ENCODE peak calls at places on chromosome 9, in six cellular contexts. One of them, this sample, is unnamed.
A peak's percentile ranks its signal among the peaks of the same experiment; 100 is the strongest.

GRCh38 chr9:89387970-89388867 is 69.9 kb downstream of the SECISBP2 start:
- DNase-seq in K562: no peak
- DNase-seq in A549: peak; percentile 23
- DNase-seq in HepG2: peak; percentile 65
- DNase-seq in GM12878: no peak
- DNase-seq in H1: no peak
- DNase-seq in this sample: no peak

GRCh38 chr9:131179561-131180219 is 54.3 kb downstream of the NUP214 start:
- DNase-seq in GM12878: peak; percentile 28
- DNase-seq in HepG2: no peak
- DNase-seq in A549: no peak
- DNase-seq in K562: no peak
- DNase-seq in H1: no peak
- DNase-seq in this sample: no peak

GRCh38 chr9:92455217-92455616 is 27.1 kb downstream of the ASPN start:
- DNase-seq in A549: peak; percentile 25
- DNase-seq in HepG2: peak; percentile 20
- DNase-seq in H1: no peak
- DNase-seq in GM12878: no peak
- DNase-seq in K562: peak; percentile 30
- DNase-seq in this sample: no peak

GRCh38 chr9:133953621-133953975 is 38.5 kb downstream of the VAV2 start:
- DNase-seq in GM12878: no peak
- DNase-seq in A549: no peak
- DNase-seq in HepG2: no peak
- DNase-seq in H1: no peak
- DNase-seq in K562: no peak
- DNase-seq in this sample: no peak

GRCh38 chr9:35789541-35789940 is 1.9 kb upstream of the NPR2 start:
- DNase-seq in HepG2: no peak
- DNase-seq in K562: no peak
- DNase-seq in H1: no peak
- DNase-seq in GM12878: no peak
- DNase-seq in A549: no peak
- DNase-seq in this sample: no peak

GRCh38 chr9:35660966-35661413 is 2.9 kb downstream of the CCDC107 start:
- DNase-seq in GM12878: no peak
- DNase-seq in A549: peak; percentile 68
- DNase-seq in HepG2: peak; percentile 54
- DNase-seq in K562: peak; percentile 41
- DNase-seq in H1: no peak
- DNase-seq in this sample: no peak

GRCh38 chr9:14144215-14144614 is 169.7 kb downstream of the NFIB start:
- DNase-seq in K562: no peak
- DNase-seq in H1: no peak
- DNase-seq in A549: no peak
- DNase-seq in HepG2: no peak
- DNase-seq in GM12878: no peak
- DNase-seq in this sample: no peak

GRCh38 chr9:128689293-128689770 is 310 bp downstream of the SET start:
- DNase-seq in H1: no peak
- DNase-seq in HepG2: no peak
- DNase-seq in A549: peak; percentile 70
- DNase-seq in K562: no peak
- DNase-seq in GM12878: no peak
- DNase-seq in this sample: peak; percentile 81

GRCh38 chr9:10127867-10128266 is 484.9 kb downstream of the PTPRD start:
- DNase-seq in GM12878: no peak
- DNase-seq in A549: no peak
- DNase-seq in H1: no peak
- DNase-seq in K562: no peak
- DNase-seq in HepG2: no peak
- DNase-seq in this sample: no peak

GRCh38 chr9:108836771-108837170 is 19.0 kb downstream of the ACTL7B start:
- DNase-seq in GM12878: no peak
- DNase-seq in A549: no peak
- DNase-seq in H1: no peak
- DNase-seq in K562: no peak
- DNase-seq in HepG2: no peak
- DNase-seq in this sample: no peak

GRCh38 chr9:12185856-12186255 is 507.3 kb upstream of the TYRP1 start:
- DNase-seq in K562: no peak
- DNase-seq in GM12878: no peak
- DNase-seq in HepG2: no peak
- DNase-seq in A549: no peak
- DNase-seq in H1: no peak
- DNase-seq in this sample: no peak

GRCh38 chr9:97853844-97854695 is 1.0 kb downstream of the FOXE1 start:
- DNase-seq in HepG2: no peak
- DNase-seq in K562: no peak
- DNase-seq in A549: peak; percentile 87
- DNase-seq in GM12878: no peak
- DNase-seq in H1: no peak
- DNase-seq in this sample: peak; percentile 78

GRCh38 chr9:97852001-97852398 is 1.0 kb upstream of the FOXE1 start:
- DNase-seq in A549: no peak
- DNase-seq in H1: no peak
- DNase-seq in GM12878: no peak
- DNase-seq in HepG2: no peak
- DNase-seq in K562: no peak
- DNase-seq in this sample: no peak

GRCh38 chr9:97853056-97853843 is at the start of gene FOXE1:
- DNase-seq in A549: peak; percentile 31
- DNase-seq in H1: no peak
- DNase-seq in HepG2: no peak
- DNase-seq in GM12878: no peak
- DNase-seq in K562: no peak
- DNase-seq in this sample: no peak

GRCh38 chr9:97851450-97851883 is 1.6 kb upstream of the FOXE1 start:
- DNase-seq in HepG2: no peak
- DNase-seq in K562: no peak
- DNase-seq in H1: no peak
- DNase-seq in GM12878: no peak
- DNase-seq in A549: no peak
- DNase-seq in this sample: no peak

DNA sequence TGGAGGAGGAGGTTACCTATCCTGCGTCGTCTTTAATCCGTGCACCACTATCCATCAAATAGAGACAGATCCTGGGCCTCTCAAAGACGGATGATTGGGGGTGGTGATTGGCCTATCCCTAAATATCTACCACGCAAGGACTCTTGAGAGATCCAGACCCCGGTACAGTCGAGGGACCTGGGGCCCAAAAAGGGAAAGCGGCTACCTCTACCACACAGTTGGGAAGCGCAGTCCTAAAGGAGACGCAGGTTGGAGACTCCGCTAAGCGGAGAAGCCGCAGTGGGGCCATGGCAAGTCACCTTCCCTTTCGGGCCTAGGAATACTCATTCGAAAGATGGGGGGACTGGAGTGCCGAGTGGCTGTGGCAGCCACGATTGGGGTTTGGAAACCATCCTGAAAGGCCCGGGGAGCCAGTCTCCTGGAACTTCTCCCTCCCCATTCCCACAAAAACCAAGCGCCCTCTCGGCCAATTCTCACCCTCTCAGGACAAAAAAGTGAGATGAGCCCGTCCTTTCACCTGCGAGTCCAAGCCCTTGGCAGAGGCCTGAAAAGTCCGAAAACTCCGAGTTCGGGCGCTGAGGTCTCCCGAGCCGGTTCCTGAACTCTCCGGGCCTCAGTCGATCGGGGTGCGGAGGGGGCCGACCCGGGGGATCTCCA is 499 bp upstream of the FOXE1 start:
- DNase-seq in H1: no peak
- DNase-seq in A549: no peak
- DNase-seq in HepG2: no peak
- DNase-seq in K562: no peak
- DNase-seq in GM12878: no peak
- DNase-seq in this sample: no peak
- TF ChIP-seq RFX5 in H1: no peak
- TF ChIP-seq RFX5 in A549: no peak
- TF ChIP-seq RFX5 in HepG2: no peak
- TF ChIP-seq RFX5 in K562: no peak
- TF ChIP-seq RFX5 in GM12878: no peak
- TF ChIP-seq RFX5 in this sample: no peak

GRCh38 chr9:71857159-71857558 is 53.8 kb downstream of the ABHD17B start:
- DNase-seq in GM12878: no peak
- DNase-seq in A549: no peak
- DNase-seq in H1: no peak
- DNase-seq in HepG2: no peak
- DNase-seq in K562: no peak
- DNase-seq in this sample: no peak

GRCh38 chr9:71861618-71862017 is 49.4 kb downstream of the ABHD17B start:
- DNase-seq in HepG2: no peak
- DNase-seq in A549: no peak
- DNase-seq in K562: no peak
- DNase-seq in H1: no peak
- DNase-seq in GM12878: no peak
- DNase-seq in this sample: no peak

GRCh38 chr9:71859939-71860338 is 51.1 kb downstream of the ABHD17B start:
- DNase-seq in HepG2: no peak
- DNase-seq in A549: peak; percentile 10
- DNase-seq in GM12878: no peak
- DNase-seq in K562: no peak
- DNase-seq in H1: no peak
- DNase-seq in this sample: no peak

GRCh38 chr9:71858102-71858798 is 52.7 kb downstream of the ABHD17B start:
- DNase-seq in GM12878: no peak
- DNase-seq in A549: no peak
- DNase-seq in H1: no peak
- DNase-seq in K562: no peak
- DNase-seq in HepG2: no peak
- DNase-seq in this sample: no peak

DNA sequence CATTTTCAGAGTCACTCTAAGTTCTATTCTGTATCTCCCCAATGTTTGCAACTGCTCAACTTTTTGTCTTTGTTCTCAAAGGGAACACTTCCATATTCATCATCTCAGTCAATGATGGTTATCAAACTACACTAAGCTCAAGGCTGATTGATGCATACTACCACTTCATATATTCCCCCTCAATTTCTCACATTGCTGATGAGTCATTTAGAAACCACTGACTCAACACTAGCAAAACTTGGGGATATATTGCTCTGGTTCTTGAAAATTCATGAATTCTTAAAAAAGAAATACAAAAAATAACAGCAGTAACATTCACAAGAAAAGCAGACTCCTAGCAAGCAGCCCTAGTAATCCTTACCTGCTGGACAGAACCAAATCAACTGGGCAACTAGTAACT is 52.2 kb downstream of the ABHD17B start:
- DNase-seq in HepG2: no peak
- DNase-seq in H1: no peak
- DNase-seq in A549: no peak
- DNase-seq in GM12878: peak; percentile 36
- DNase-seq in K562: no peak
- DNase-seq in this sample: no peak
- TF ChIP-seq CHD2 in HepG2: no peak
- TF ChIP-seq CHD2 in H1: no peak
- TF ChIP-seq CHD2 in A549: no peak
- TF ChIP-seq CHD2 in GM12878: no peak
- TF ChIP-seq CHD2 in K562: no peak
- TF ChIP-seq CHD2 in this sample: no peak

GRCh38 chr9:137811283-137811870 is 66.2 kb upstream of the CACNA1B start:
- DNase-seq in A549: no peak
- DNase-seq in K562: no peak
- DNase-seq in GM12878: no peak
- DNase-seq in H1: no peak
- DNase-seq in HepG2: no peak
- DNase-seq in this sample: no peak

GRCh38 chr9:137807721-137808703 is 69.6 kb upstream of the CACNA1B start:
- DNase-seq in K562: no peak
- DNase-seq in GM12878: no peak
- DNase-seq in A549: no peak
- DNase-seq in HepG2: no peak
- DNase-seq in H1: no peak
- DNase-seq in this sample: no peak

GRCh38 chr9:137813167-137813566 is 64.4 kb upstream of the CACNA1B start:
- DNase-seq in HepG2: no peak
- DNase-seq in A549: no peak
- DNase-seq in K562: no peak
- DNase-seq in GM12878: no peak
- DNase-seq in H1: no peak
- DNase-seq in this sample: no peak

GRCh38 chr9:137812356-137813023 is 65.1 kb upstream of the CACNA1B start:
- DNase-seq in GM12878: no peak
- DNase-seq in A549: no peak
- DNase-seq in HepG2: no peak
- DNase-seq in H1: no peak
- DNase-seq in K562: no peak
- DNase-seq in this sample: no peak

GRCh38 chr9:137809038-137809630 is 68.4 kb upstream of the CACNA1B start:
- DNase-seq in K562: no peak
- DNase-seq in HepG2: no peak
- DNase-seq in A549: no peak
- DNase-seq in H1: no peak
- DNase-seq in GM12878: peak; percentile 20
- DNase-seq in this sample: no peak
- TF ChIP-seq RFX5 in K562: no peak
- TF ChIP-seq RFX5 in HepG2: no peak
- TF ChIP-seq RFX5 in A549: no peak
- TF ChIP-seq RFX5 in H1: no peak
- TF ChIP-seq RFX5 in GM12878: no peak
- TF ChIP-seq RFX5 in this sample: no peak

GRCh38 chr9:86407022-86407421 is 52.8 kb upstream of the TUT7 start:
- DNase-seq in H1: no peak
- DNase-seq in A549: peak; percentile 22
- DNase-seq in HepG2: peak; percentile 54
- DNase-seq in GM12878: no peak
- DNase-seq in K562: peak; percentile 3
- DNase-seq in this sample: no peak

GRCh38 chr9:86405926-86406325 is 51.7 kb upstream of the TUT7 start:
- DNase-seq in A549: peak; percentile 59
- DNase-seq in K562: no peak
- DNase-seq in HepG2: peak; percentile 53
- DNase-seq in GM12878: no peak
- DNase-seq in H1: no peak
- DNase-seq in this sample: no peak

GRCh38 chr9:86408121-86408520 is 53.9 kb upstream of the TUT7 start:
- DNase-seq in HepG2: no peak
- DNase-seq in A549: no peak
- DNase-seq in GM12878: no peak
- DNase-seq in K562: no peak
- DNase-seq in H1: no peak
- DNase-seq in this sample: no peak

GRCh38 chr9:86406366-86406765 is 52.2 kb upstream of the TUT7 start:
- DNase-seq in HepG2: peak; percentile 59
- DNase-seq in GM12878: no peak
- DNase-seq in H1: no peak
- DNase-seq in A549: peak; percentile 31
- DNase-seq in K562: no peak
- DNase-seq in this sample: no peak

DNA sequence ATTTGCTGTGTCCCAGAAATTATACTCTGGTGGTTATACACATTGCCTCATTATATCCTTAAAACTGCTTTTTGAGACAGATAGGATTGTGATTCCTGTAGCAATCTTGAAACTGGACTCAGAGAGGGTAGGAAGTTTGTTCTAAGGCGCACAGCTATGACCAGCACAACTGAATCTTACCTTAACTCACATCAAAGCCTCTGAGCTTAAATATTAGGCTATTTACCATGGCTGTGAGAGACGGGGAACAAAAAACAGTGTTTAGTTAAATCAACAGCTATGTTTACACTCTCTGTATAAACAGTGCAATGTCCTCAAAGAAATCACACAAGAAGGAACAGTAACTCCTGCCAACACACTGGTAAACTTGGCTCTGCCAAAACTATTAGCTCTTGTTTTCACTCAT is 50.9 kb upstream of the TUT7 start:
- DNase-seq in GM12878: no peak
- DNase-seq in HepG2: peak; percentile 85
- DNase-seq in H1: no peak
- DNase-seq in A549: peak; percentile 60
- DNase-seq in K562: no peak
- DNase-seq in this sample: no peak
- TF ChIP-seq CHD2 in GM12878: no peak
- TF ChIP-seq CHD2 in HepG2: no peak
- TF ChIP-seq CHD2 in H1: no peak
- TF ChIP-seq CHD2 in A549: no peak
- TF ChIP-seq CHD2 in K562: no peak
- TF ChIP-seq CHD2 in this sample: no peak